ENCODE peak calls at places on chromosomes 6 and 20, in four cellular contexts. X, Z, V and F are unnamed samples.

GRCh38 chr6:103908898-103909297 is 950.8 kb downstream of the HACE1 start:
- DNase-seq in X (no peak), Z (no peak), V (no peak), F (no peak)

GRCh38 chr6:35026434-35027222 is 114.5 kb downstream of the TCP11 start:
- DNase-seq in X (no peak), Z (no peak), V (no peak), F (no peak)

GRCh38 chr6:84752118-84752850 is 12.1 kb downstream of the TBX18 start:
- DNase-seq in X (no peak), Z (no peak), V (no peak), F (no peak)

GRCh38 chr6:43436577-43437282 is 9.4 kb downstream of the ABCC10 start:
- DNase-seq in X (no peak), Z (no peak), V (no peak), F (no peak)

GRCh38 chr6:101226677-101227135 is 166.8 kb upstream of the GRIK2 start:
- DNase-seq in X (peak), Z (no peak), V (peak), F (peak)

GRCh38 chr6:155040154-155040553 is 45.0 kb downstream of the TIAM2 start:
- DNase-seq in X (no peak), Z (no peak), V (peak), F (no peak)

GRCh38 chr20:5557123-5557522 is 193.1 kb upstream of the SHLD1 start:
- DNase-seq in X (peak), Z (peak), V (peak), F (peak)

GRCh38 chr6:13417431-13417830 is 70.0 kb downstream of the GFOD1 start:
- DNase-seq in X (no peak), Z (no peak), V (no peak), F (no peak)

GRCh38 chr20:58511861-58512260 is 3.3 kb downstream of the APCDD1L start:
- DNase-seq in X (no peak), Z (no peak), V (peak), F (no peak)

GRCh38 chr20:3752386-3752759 is 15.2 kb downstream of the ADISSP start:
- DNase-seq in X (no peak), Z (no peak), V (no peak), F (no peak)

GRCh38 chr6:67630146-67630545 is 1004.9 kb upstream of the ADGRB3 start:
- DNase-seq in X (no peak), Z (no peak), V (no peak), F (no peak)

GRCh38 chr6:108927927-108928326 is 79.7 kb downstream of the ARMC2 start:
- DNase-seq in X (no peak), Z (no peak), V (no peak), F (no peak)

GRCh38 chr6:36735110-36735971 is 37.7 kb downstream of the RAB44 start:
- DNase-seq in X (no peak), Z (peak), V (no peak), F (no peak)

GRCh38 chr6:56849876-56850275 is 105.0 kb upstream of the BEND6 start:
- DNase-seq in X (no peak), Z (no peak), V (no peak), F (no peak)

GRCh38 chr20:50281831-50282591 is 91.4 kb downstream of the CEBPB start:
- DNase-seq in X (peak), Z (no peak), V (peak), F (no peak)

GRCh38 chr20:31605031-31605901 is at the start of gene ID1:
- DNase-seq in X (peak), Z (peak), V (peak), F (peak)

GRCh38 chr6:42339991-42340401 is 111.7 kb downstream of the TRERF1 start:
- DNase-seq in X (no peak), Z (no peak), V (no peak), F (no peak)

GRCh38 chr6:149026530-149026942 is 279.7 kb downstream of the UST start:
- DNase-seq in X (peak), Z (no peak), V (no peak), F (peak)

GRCh38 chr20:11050350-11050749 is 376.6 kb upstream of the JAG1 start:
- DNase-seq in X (no peak), Z (no peak), V (no peak), F (no peak)

GRCh38 chr20:48701702-48702101 is 126.1 kb downstream of the PREX1 start:
- DNase-seq in X (no peak), Z (peak), V (no peak), F (no peak)

GRCh38 chr6:52877168-52877567 is 32.3 kb downstream of the GSTA3 start:
- DNase-seq in X (no peak), Z (no peak), V (no peak), F (no peak)

GRCh38 chr20:25574411-25574810 is 10.9 kb downstream of the NINL start:
- DNase-seq in X (no peak), Z (no peak), V (no peak), F (no peak)

GRCh38 chr6:152474341-152474740 is 162.8 kb downstream of the SYNE1 start:
- DNase-seq in X (no peak), Z (no peak), V (no peak), F (no peak)

GRCh38 chr6:152472325-152472724 is 164.8 kb downstream of the SYNE1 start:
- DNase-seq in X (no peak), Z (no peak), V (no peak), F (no peak)

GRCh38 chr6:152471459-152472070 is 165.6 kb downstream of the SYNE1 start:
- DNase-seq in X (no peak), Z (no peak), V (no peak), F (no peak)
- H3K4me3 ChIP-seq in X (no peak), Z (peak), V (no peak), F (no peak)

GRCh38 chr6:127117979-127118504 is 429 bp upstream of the RSPO3 start:
- DNase-seq in X (no peak), Z (no peak), V (peak), F (no peak)
- H3K4me3 ChIP-seq in X (no peak), Z (peak), V (peak), F (no peak)

GRCh38 chr6:22147469-22147815 is 149.4 kb downstream of the PRL start:
- DNase-seq in X (no peak), Z (no peak), V (no peak), F (no peak)
- H3K4me3 ChIP-seq in X (no peak), Z (no peak), V (no peak), F (peak)

GRCh38 chr6:30913721-30914075 is 340 bp upstream of the VARS2 start:
- DNase-seq in X (no peak), Z (no peak), V (no peak), F (no peak)
- H3K4me3 ChIP-seq in X (peak), Z (peak), V (peak), F (peak)

GRCh38 chr6:15366003-15366535 is 120.2 kb downstream of the JARID2 start:
- DNase-seq in X (no peak), Z (no peak), V (no peak), F (no peak)

GRCh38 chr6:15363164-15363522 is 117.3 kb downstream of the JARID2 start:
- DNase-seq in X (no peak), Z (no peak), V (no peak), F (no peak)

GRCh38 chr6:15365273-15365687 is 119.4 kb downstream of the JARID2 start:
- DNase-seq in X (no peak), Z (peak), V (no peak), F (no peak)

GRCh38 chr6:15363523-15364400 is 117.9 kb downstream of the JARID2 start:
- DNase-seq in X (no peak), Z (no peak), V (no peak), F (no peak)

DNA sequence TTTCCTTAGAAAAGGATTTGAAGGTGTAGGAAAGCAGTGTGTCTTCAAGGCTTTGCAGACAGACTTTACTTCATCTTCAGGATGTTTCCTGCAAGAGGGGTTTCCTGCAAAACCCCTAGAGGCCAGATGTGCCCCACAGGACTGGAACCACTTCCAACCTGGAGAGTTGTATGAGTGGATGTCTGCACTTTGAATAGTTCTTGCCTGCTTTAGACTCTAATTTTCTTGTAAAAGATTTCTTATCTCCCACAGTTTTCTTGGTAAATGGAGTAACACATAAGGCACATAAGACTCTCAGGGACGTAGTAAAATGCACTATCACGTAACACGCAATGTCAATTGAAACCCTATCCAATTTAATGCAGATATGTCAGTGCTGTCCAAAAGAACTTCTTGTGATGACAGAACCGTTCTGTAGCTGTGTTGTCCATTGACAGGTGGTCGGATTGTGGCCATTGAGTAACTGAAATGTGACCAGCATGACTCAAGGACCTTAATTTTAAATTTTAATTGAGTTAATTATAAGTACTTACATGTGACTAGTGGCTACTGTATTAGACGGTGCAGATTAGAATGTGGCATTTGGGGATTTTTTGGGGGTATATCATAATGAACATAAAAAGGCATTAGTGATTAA is 118.7 kb downstream of the JARID2 start:
- DNase-seq in X (no peak), Z (no peak), V (no peak), F (no peak)
- H3K4me3 ChIP-seq in X (no peak), Z (no peak), V (no peak), F (no peak)

DNA sequence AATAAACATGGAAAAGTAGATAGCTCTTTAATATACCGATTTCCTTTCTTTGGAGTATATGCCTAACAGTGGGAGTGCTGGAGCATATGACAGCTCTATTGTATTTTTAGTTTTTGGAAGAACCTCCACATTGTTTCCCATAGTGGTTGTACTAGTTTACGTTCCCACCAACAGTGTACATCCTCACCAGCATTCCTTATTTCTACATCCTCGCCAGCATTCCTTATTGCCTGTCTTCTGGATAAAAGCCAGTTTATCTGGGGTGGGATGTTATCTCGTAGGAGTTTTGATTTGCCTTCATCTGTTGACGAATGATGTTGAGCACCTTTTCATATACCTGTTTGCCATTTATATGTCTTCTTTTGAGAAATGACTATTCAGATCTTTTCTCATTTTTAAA is 2.6 kb downstream of the MICA start:
- DNase-seq in X (no peak), Z (no peak), V (no peak), F (no peak)
- H3K4me3 ChIP-seq in X (no peak), Z (no peak), V (no peak), F (no peak)

DNA sequence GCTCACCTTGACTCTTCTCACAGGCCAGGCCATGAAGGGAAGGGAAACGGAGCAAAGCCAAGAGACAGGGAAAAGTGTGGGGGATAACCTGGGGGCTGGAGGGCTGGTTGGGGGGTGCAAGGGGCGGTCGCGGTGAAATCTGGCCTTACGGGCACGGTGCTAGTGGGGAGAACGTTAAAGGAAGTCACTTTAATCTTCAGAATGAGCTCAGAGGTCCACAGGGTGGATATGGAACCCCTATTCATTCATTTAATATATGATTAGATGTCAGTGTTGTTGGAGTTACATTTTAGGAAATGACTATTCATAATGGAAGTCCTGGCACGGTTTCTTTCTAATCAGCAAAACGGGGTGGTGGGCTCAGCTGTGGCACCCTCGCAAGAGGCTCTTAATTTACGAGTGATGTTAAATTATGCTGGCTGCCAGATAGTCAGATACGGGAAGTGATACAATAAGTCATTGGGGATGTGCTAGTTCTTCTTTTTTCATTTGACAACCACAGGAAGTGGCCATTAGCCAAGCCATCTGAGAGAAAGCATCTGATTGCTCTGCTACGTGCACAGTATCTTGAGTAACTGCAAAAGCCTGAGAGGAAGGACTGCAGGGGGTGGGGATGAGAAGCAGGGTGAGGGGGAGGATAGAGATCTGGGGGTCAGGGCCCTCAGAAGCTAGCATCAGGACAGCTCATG is 253.0 kb downstream of the QKI start:
- DNase-seq in X (peak), Z (peak), V (peak), F (peak)
- H3K4me3 ChIP-seq in X (peak), Z (no peak), V (no peak), F (no peak)